ENCODE peak calls at places on chromosomes 16 and 17, in ten cellular contexts. One of them, this sample, is unnamed.

GRCh38 chr16:85395207-85395912 is 217.8 kb upstream of the GSE1 start:
- DNase-seq in astrocyte of the spinal cord: peak; percentile 97
- DNase-seq in amniotic stem cell: peak; percentile 95
- DNase-seq in EH: peak; percentile 99
- DNase-seq in PC-3: peak; percentile 90
- DNase-seq in activated naive CD4-positive, alpha-beta T cell treated with Interleukin-2 at 50 U/mL for 16 hours: no peak
- DNase-seq in mesenteric fat pad: no peak
- DNase-seq in hypothalamus: no peak
- DNase-seq in right cardiac atrium: peak; percentile 92
- DNase-seq in CD8-positive, alpha-beta memory T cell: no peak
- DNase-seq in this sample: peak; percentile 22

GRCh38 chr17:27862848-27863247 is 30.3 kb downstream of the LYRM9 start:
- DNase-seq in hypothalamus: no peak
- DNase-seq in activated naive CD4-positive, alpha-beta T cell treated with Interleukin-2 at 50 U/mL for 16 hours: no peak
- DNase-seq in mesenteric fat pad: no peak
- DNase-seq in right cardiac atrium: no peak
- DNase-seq in amniotic stem cell: no peak
- DNase-seq in EH: no peak
- DNase-seq in CD8-positive, alpha-beta memory T cell: no peak
- DNase-seq in PC-3: no peak
- DNase-seq in astrocyte of the spinal cord: no peak
- DNase-seq in this sample: no peak

GRCh38 chr17:5562661-5563360 is 21.5 kb downstream of the NLRP1 start:
- DNase-seq in mesenteric fat pad: peak; percentile 85
- DNase-seq in right cardiac atrium: no peak
- DNase-seq in PC-3: no peak
- DNase-seq in EH: no peak
- DNase-seq in CD8-positive, alpha-beta memory T cell: no peak
- DNase-seq in amniotic stem cell: no peak
- DNase-seq in hypothalamus: no peak
- DNase-seq in astrocyte of the spinal cord: no peak
- DNase-seq in activated naive CD4-positive, alpha-beta T cell treated with Interleukin-2 at 50 U/mL for 16 hours: no peak
- DNase-seq in this sample: no peak

GRCh38 chr17:42252528-42253172 is 23.5 kb downstream of the STAT5B start:
- DNase-seq in CD8-positive, alpha-beta memory T cell: no peak
- DNase-seq in activated naive CD4-positive, alpha-beta T cell treated with Interleukin-2 at 50 U/mL for 16 hours: no peak
- DNase-seq in mesenteric fat pad: no peak
- DNase-seq in right cardiac atrium: no peak
- DNase-seq in astrocyte of the spinal cord: no peak
- DNase-seq in hypothalamus: no peak
- DNase-seq in amniotic stem cell: no peak
- DNase-seq in EH: peak; percentile 74
- DNase-seq in PC-3: no peak
- DNase-seq in this sample: no peak

GRCh38 chr17:36812762-36813161 is 124.5 kb upstream of the LHX1 start:
- DNase-seq in hypothalamus: no peak
- DNase-seq in PC-3: no peak
- DNase-seq in amniotic stem cell: no peak
- DNase-seq in mesenteric fat pad: no peak
- DNase-seq in CD8-positive, alpha-beta memory T cell: no peak
- DNase-seq in EH: no peak
- DNase-seq in astrocyte of the spinal cord: no peak
- DNase-seq in activated naive CD4-positive, alpha-beta T cell treated with Interleukin-2 at 50 U/mL for 16 hours: no peak
- DNase-seq in right cardiac atrium: no peak
- DNase-seq in this sample: no peak

GRCh38 chr16:56298948-56299602 is 107.8 kb downstream of the GNAO1 start:
- DNase-seq in hypothalamus: peak; percentile 70
- DNase-seq in amniotic stem cell: no peak
- DNase-seq in right cardiac atrium: peak; percentile 69
- DNase-seq in mesenteric fat pad: no peak
- DNase-seq in CD8-positive, alpha-beta memory T cell: no peak
- DNase-seq in activated naive CD4-positive, alpha-beta T cell treated with Interleukin-2 at 50 U/mL for 16 hours: no peak
- DNase-seq in astrocyte of the spinal cord: no peak
- DNase-seq in PC-3: no peak
- DNase-seq in EH: no peak
- DNase-seq in this sample: no peak

GRCh38 chr17:41935641-41936040 is 5.2 kb downstream of the ODAD4 start:
- DNase-seq in activated naive CD4-positive, alpha-beta T cell treated with Interleukin-2 at 50 U/mL for 16 hours: no peak
- DNase-seq in PC-3: no peak
- DNase-seq in EH: no peak
- DNase-seq in right cardiac atrium: peak; percentile 27
- DNase-seq in mesenteric fat pad: no peak
- DNase-seq in astrocyte of the spinal cord: no peak
- DNase-seq in hypothalamus: no peak
- DNase-seq in amniotic stem cell: no peak
- DNase-seq in CD8-positive, alpha-beta memory T cell: no peak
- DNase-seq in this sample: no peak

GRCh38 chr17:77212081-77212832 is 71.5 kb downstream of the SEC14L1 start:
- DNase-seq in mesenteric fat pad: no peak
- DNase-seq in activated naive CD4-positive, alpha-beta T cell treated with Interleukin-2 at 50 U/mL for 16 hours: no peak
- DNase-seq in right cardiac atrium: no peak
- DNase-seq in EH: no peak
- DNase-seq in astrocyte of the spinal cord: no peak
- DNase-seq in PC-3: no peak
- DNase-seq in CD8-positive, alpha-beta memory T cell: no peak
- DNase-seq in amniotic stem cell: no peak
- DNase-seq in hypothalamus: no peak
- DNase-seq in this sample: no peak

GRCh38 chr17:40303706-40304450 is 5.1 kb upstream of the RARA start:
- DNase-seq in hypothalamus: no peak
- DNase-seq in astrocyte of the spinal cord: peak; percentile 82
- DNase-seq in right cardiac atrium: no peak
- DNase-seq in amniotic stem cell: no peak
- DNase-seq in CD8-positive, alpha-beta memory T cell: no peak
- DNase-seq in mesenteric fat pad: no peak
- DNase-seq in PC-3: no peak
- DNase-seq in EH: peak; percentile 78
- DNase-seq in activated naive CD4-positive, alpha-beta T cell treated with Interleukin-2 at 50 U/mL for 16 hours: no peak
- DNase-seq in this sample: no peak

GRCh38 chr17:72571813-72572396 is 451.1 kb downstream of the SOX9 start:
- DNase-seq in right cardiac atrium: no peak
- DNase-seq in hypothalamus: no peak
- DNase-seq in mesenteric fat pad: no peak
- DNase-seq in CD8-positive, alpha-beta memory T cell: no peak
- DNase-seq in EH: no peak
- DNase-seq in activated naive CD4-positive, alpha-beta T cell treated with Interleukin-2 at 50 U/mL for 16 hours: no peak
- DNase-seq in PC-3: no peak
- DNase-seq in amniotic stem cell: no peak
- DNase-seq in astrocyte of the spinal cord: no peak
- DNase-seq in this sample: no peak

GRCh38 chr16:80607204-80607603 is 66.4 kb downstream of the DYNLRB2 start:
- DNase-seq in right cardiac atrium: no peak
- DNase-seq in mesenteric fat pad: no peak
- DNase-seq in astrocyte of the spinal cord: no peak
- DNase-seq in EH: no peak
- DNase-seq in PC-3: no peak
- DNase-seq in amniotic stem cell: no peak
- DNase-seq in hypothalamus: no peak
- DNase-seq in activated naive CD4-positive, alpha-beta T cell treated with Interleukin-2 at 50 U/mL for 16 hours: no peak
- DNase-seq in CD8-positive, alpha-beta memory T cell: no peak
- DNase-seq in this sample: no peak

GRCh38 chr17:65987988-65988387 is 203.9 kb downstream of the CEP112 start:
- DNase-seq in hypothalamus: no peak
- DNase-seq in PC-3: peak; percentile 90
- DNase-seq in amniotic stem cell: no peak
- DNase-seq in astrocyte of the spinal cord: peak; percentile 39
- DNase-seq in EH: peak; percentile 47
- DNase-seq in CD8-positive, alpha-beta memory T cell: no peak
- DNase-seq in mesenteric fat pad: no peak
- DNase-seq in right cardiac atrium: no peak
- DNase-seq in activated naive CD4-positive, alpha-beta T cell treated with Interleukin-2 at 50 U/mL for 16 hours: no peak
- DNase-seq in this sample: peak; percentile 6

GRCh38 chr17:77499699-77500435 is 359.1 kb downstream of the SEC14L1 start:
- DNase-seq in right cardiac atrium: peak; percentile 35
- DNase-seq in activated naive CD4-positive, alpha-beta T cell treated with Interleukin-2 at 50 U/mL for 16 hours: no peak
- DNase-seq in mesenteric fat pad: peak; percentile 84
- DNase-seq in hypothalamus: no peak
- DNase-seq in astrocyte of the spinal cord: no peak
- DNase-seq in EH: no peak
- DNase-seq in CD8-positive, alpha-beta memory T cell: no peak
- DNase-seq in PC-3: no peak
- DNase-seq in amniotic stem cell: no peak
- DNase-seq in this sample: no peak

GRCh38 chr16:88940196-88941050 is 36.6 kb downstream of the CBFA2T3 start:
- DNase-seq in activated naive CD4-positive, alpha-beta T cell treated with Interleukin-2 at 50 U/mL for 16 hours: peak; percentile 14
- DNase-seq in CD8-positive, alpha-beta memory T cell: no peak
- DNase-seq in hypothalamus: no peak
- DNase-seq in PC-3: no peak
- DNase-seq in EH: peak; percentile 12
- DNase-seq in astrocyte of the spinal cord: no peak
- DNase-seq in amniotic stem cell: no peak
- DNase-seq in right cardiac atrium: peak; percentile 81
- DNase-seq in mesenteric fat pad: no peak
- DNase-seq in this sample: no peak

GRCh38 chr17:27533874-27534815 is 77.9 kb downstream of the KSR1 start:
- DNase-seq in right cardiac atrium: peak; percentile 17
- DNase-seq in PC-3: peak; percentile 48
- DNase-seq in mesenteric fat pad: peak; percentile 22
- DNase-seq in activated naive CD4-positive, alpha-beta T cell treated with Interleukin-2 at 50 U/mL for 16 hours: no peak
- DNase-seq in amniotic stem cell: peak; percentile 53
- DNase-seq in CD8-positive, alpha-beta memory T cell: no peak
- DNase-seq in EH: peak; percentile 96
- DNase-seq in hypothalamus: no peak
- DNase-seq in astrocyte of the spinal cord: peak; percentile 91
- DNase-seq in this sample: peak; percentile 37

GRCh38 chr16:48393843-48394703 is 8.9 kb upstream of the SIAH1 start:
- DNase-seq in PC-3: no peak
- DNase-seq in astrocyte of the spinal cord: no peak
- DNase-seq in activated naive CD4-positive, alpha-beta T cell treated with Interleukin-2 at 50 U/mL for 16 hours: peak; percentile 16
- DNase-seq in CD8-positive, alpha-beta memory T cell: no peak
- DNase-seq in mesenteric fat pad: peak; percentile 62
- DNase-seq in EH: peak; percentile 44
- DNase-seq in amniotic stem cell: no peak
- DNase-seq in hypothalamus: peak; percentile 68
- DNase-seq in right cardiac atrium: no peak
- DNase-seq in this sample: no peak

GRCh38 chr17:40106760-40107265 is 6.4 kb upstream of the NR1D1 start:
- DNase-seq in astrocyte of the spinal cord: no peak
- DNase-seq in mesenteric fat pad: no peak
- DNase-seq in EH: no peak
- DNase-seq in activated naive CD4-positive, alpha-beta T cell treated with Interleukin-2 at 50 U/mL for 16 hours: no peak
- DNase-seq in right cardiac atrium: peak; percentile 72
- DNase-seq in hypothalamus: no peak
- DNase-seq in PC-3: no peak
- DNase-seq in CD8-positive, alpha-beta memory T cell: no peak
- DNase-seq in amniotic stem cell: no peak
- DNase-seq in this sample: no peak

GRCh38 chr17:48492401-48493298 is 38.2 kb downstream of the HOXB1 start:
- DNase-seq in astrocyte of the spinal cord: peak; percentile 74
- DNase-seq in hypothalamus: no peak
- DNase-seq in amniotic stem cell: no peak
- DNase-seq in PC-3: peak; percentile 77
- DNase-seq in right cardiac atrium: peak; percentile 87
- DNase-seq in activated naive CD4-positive, alpha-beta T cell treated with Interleukin-2 at 50 U/mL for 16 hours: peak; percentile 70
- DNase-seq in mesenteric fat pad: peak; percentile 93
- DNase-seq in CD8-positive, alpha-beta memory T cell: peak; percentile 43
- DNase-seq in EH: peak; percentile 60
- DNase-seq in this sample: no peak

GRCh38 chr16:48370234-48370633 is 15.0 kb downstream of the SIAH1 start:
- DNase-seq in astrocyte of the spinal cord: no peak
- DNase-seq in right cardiac atrium: no peak
- DNase-seq in EH: no peak
- DNase-seq in mesenteric fat pad: no peak
- DNase-seq in PC-3: no peak
- DNase-seq in hypothalamus: no peak
- DNase-seq in amniotic stem cell: no peak
- DNase-seq in activated naive CD4-positive, alpha-beta T cell treated with Interleukin-2 at 50 U/mL for 16 hours: no peak
- DNase-seq in CD8-positive, alpha-beta memory T cell: no peak
- DNase-seq in this sample: no peak

GRCh38 chr17:67834634-67835033 is 9.3 kb downstream of the BPTF start:
- DNase-seq in right cardiac atrium: no peak
- DNase-seq in mesenteric fat pad: no peak
- DNase-seq in PC-3: peak; percentile 1
- DNase-seq in EH: no peak
- DNase-seq in activated naive CD4-positive, alpha-beta T cell treated with Interleukin-2 at 50 U/mL for 16 hours: no peak
- DNase-seq in amniotic stem cell: no peak
- DNase-seq in astrocyte of the spinal cord: no peak
- DNase-seq in hypothalamus: no peak
- DNase-seq in CD8-positive, alpha-beta memory T cell: no peak
- DNase-seq in this sample: no peak

GRCh38 chr17:46739982-46740381 is 78.5 kb downstream of the WNT3 start:
- DNase-seq in CD8-positive, alpha-beta memory T cell: no peak
- DNase-seq in activated naive CD4-positive, alpha-beta T cell treated with Interleukin-2 at 50 U/mL for 16 hours: no peak
- DNase-seq in mesenteric fat pad: no peak
- DNase-seq in hypothalamus: no peak
- DNase-seq in PC-3: no peak
- DNase-seq in amniotic stem cell: no peak
- DNase-seq in astrocyte of the spinal cord: no peak
- DNase-seq in right cardiac atrium: no peak
- DNase-seq in EH: peak; percentile 58
- DNase-seq in this sample: no peak

GRCh38 chr16:12392585-12393089 is 411.1 kb downstream of the CPPED1 start:
- DNase-seq in mesenteric fat pad: no peak
- DNase-seq in hypothalamus: no peak
- DNase-seq in right cardiac atrium: no peak
- DNase-seq in amniotic stem cell: no peak
- DNase-seq in astrocyte of the spinal cord: peak; percentile 3
- DNase-seq in activated naive CD4-positive, alpha-beta T cell treated with Interleukin-2 at 50 U/mL for 16 hours: no peak
- DNase-seq in PC-3: no peak
- DNase-seq in EH: no peak
- DNase-seq in CD8-positive, alpha-beta memory T cell: no peak
- DNase-seq in this sample: no peak

GRCh38 chr16:67910162-67910561 is 17.1 kb downstream of the PSKH1 start:
- DNase-seq in mesenteric fat pad: no peak
- DNase-seq in PC-3: no peak
- DNase-seq in hypothalamus: peak; percentile 68
- DNase-seq in amniotic stem cell: no peak
- DNase-seq in astrocyte of the spinal cord: peak; percentile 73
- DNase-seq in right cardiac atrium: no peak
- DNase-seq in CD8-positive, alpha-beta memory T cell: no peak
- DNase-seq in activated naive CD4-positive, alpha-beta T cell treated with Interleukin-2 at 50 U/mL for 16 hours: no peak
- DNase-seq in EH: peak; percentile 66
- DNase-seq in this sample: no peak

This sample was measured in SW 1271.